ENCODE peak calls at places on chromosomes 7 and 10, in six cellular contexts. V is endothelial cell of umbilical vein, L is IMR-90, O is HepG2, R is HCT116, P is GM12878. X is an unnamed sample.
A peak's percentile ranks its signal among the peaks of the same experiment; 100 is the strongest.

GRCh38 chr10:126006906-126007305 is 110.5 kb downstream of the FANK1 start:
- DNase-seq in V (no peak), L (no peak), O (no peak), R (no peak), P (no peak), X (no peak)

GRCh38 chr10:80437227-80437626 is 16.9 kb upstream of the TSPAN14 start:
- DNase-seq in V (no peak), L (no peak), O (no peak), R (no peak), P (no peak), X (no peak)

GRCh38 chr10:72013202-72013945 is 49.2 kb downstream of the CHST3 start:
- DNase-seq in V (no peak), L (no peak), O (no peak), R (no peak), P (no peak), X (no peak)

GRCh38 chr10:43818687-43819086 is 170.0 kb upstream of the ZNF32 start:
- DNase-seq in V (no peak), L (no peak), O (no peak), R (no peak), P (no peak), X (no peak)

GRCh38 chr10:131655101-131655849 is 245.5 kb upstream of the PPP2R2D start:
- DNase-seq in V (no peak), L (no peak), O (no peak), R (no peak), P (no peak), X (no peak)

GRCh38 chr10:1626835-1627234 is 110.5 kb downstream of the ADARB2 start:
- DNase-seq in V (no peak), L (no peak), O (no peak), R (no peak), P (no peak), X (no peak)

GRCh38 chr10:90148121-90148855 is 446.9 kb downstream of the KIF20B start:
- DNase-seq in V (peak; percentile 39), L (peak; percentile 22), O (peak; percentile 3), R (peak; percentile 71), P (no peak), X (no peak)

GRCh38 chr10:20494474-20494873 is 402.6 kb downstream of the NEBL start:
- DNase-seq in V (no peak), L (no peak), O (no peak), R (no peak), P (no peak), X (no peak)

GRCh38 chr10:131726967-131727366 is 173.8 kb upstream of the PPP2R2D start:
- DNase-seq in V (no peak), L (no peak), O (no peak), R (no peak), P (no peak), X (no peak)

GRCh38 chr10:70494966-70495365 is 16.4 kb downstream of the PALD1 start:
- DNase-seq in V (no peak), L (no peak), O (no peak), R (no peak), P (no peak), X (no peak)

GRCh38 chr10:48439581-48440041 is 133.1 kb downstream of the MAPK8 start:
- DNase-seq in V (no peak), L (peak; percentile 27), O (peak; percentile 65), R (no peak), P (no peak), X (no peak)

GRCh38 chr7:50404392-50404791 is 45.8 kb downstream of the FIGNL1 start:
- DNase-seq in V (no peak), L (no peak), O (no peak), R (no peak), P (no peak), X (no peak)

GRCh38 chr10:5466451-5466996 is 32.8 kb downstream of the CALML5 start:
- DNase-seq in V (no peak), L (peak; percentile 82), O (peak; percentile 37), R (no peak), P (no peak), X (peak; percentile 71)

GRCh38 chr7:92244803-92245486 is 769 bp downstream of the KRIT1 start:
- DNase-seq in V (no peak), L (peak; percentile 7), O (no peak), R (no peak), P (no peak), X (no peak)

GRCh38 chr7:3294432-3295100 is 6.5 kb upstream of the SDK1 start:
- DNase-seq in V (no peak), L (no peak), O (no peak), R (no peak), P (no peak), X (peak; percentile 64)

GRCh38 chr10:110843031-110843430 is 28.7 kb upstream of the PDCD4 start:
- DNase-seq in V (no peak), L (no peak), O (no peak), R (no peak), P (peak; percentile 98), X (no peak)

GRCh38 chr10:103564799-103565365 is 71.4 kb downstream of the NEURL1 start:
- DNase-seq in V (no peak), L (no peak), O (peak; percentile 26), R (peak; percentile 42), P (no peak), X (peak; percentile 95)

GRCh38 chr7:21651697-21652096 is 108.9 kb downstream of the DNAH11 start:
- DNase-seq in V (no peak), L (no peak), O (no peak), R (no peak), P (no peak), X (no peak)

GRCh38 chr10:28250782-28251181 is 52.1 kb downstream of the MPP7 start:
- DNase-seq in V (peak; percentile 22), L (peak; percentile 51), O (peak; percentile 29), R (no peak), P (no peak), X (no peak)

DNA sequence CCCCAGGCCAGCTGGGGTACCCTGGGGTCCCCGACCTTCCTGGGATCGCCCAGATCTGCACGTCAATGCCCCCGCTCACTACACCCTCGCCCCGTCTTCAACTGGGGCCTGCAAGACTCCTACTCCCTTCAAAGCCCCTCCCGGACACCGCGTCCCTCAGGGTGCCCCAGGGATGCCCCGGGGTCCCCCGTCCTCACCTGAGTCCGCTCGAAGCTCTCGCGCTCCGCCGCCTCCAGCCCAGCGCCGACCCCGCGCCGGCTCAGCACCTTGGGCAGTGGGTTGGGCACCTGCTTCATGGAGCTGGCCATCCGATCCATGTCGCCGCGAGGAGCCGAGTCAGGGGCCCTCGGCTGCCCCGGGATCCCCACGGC is at the start of gene HIP1:
- DNase-seq in V (no peak), L (no peak), O (no peak), R (no peak), P (no peak), X (no peak)
- TF ChIP-seq POLR2A in V (no peak), L (no peak), O (peak; percentile 46), R (no peak), P (no peak), X (no peak)

DNA sequence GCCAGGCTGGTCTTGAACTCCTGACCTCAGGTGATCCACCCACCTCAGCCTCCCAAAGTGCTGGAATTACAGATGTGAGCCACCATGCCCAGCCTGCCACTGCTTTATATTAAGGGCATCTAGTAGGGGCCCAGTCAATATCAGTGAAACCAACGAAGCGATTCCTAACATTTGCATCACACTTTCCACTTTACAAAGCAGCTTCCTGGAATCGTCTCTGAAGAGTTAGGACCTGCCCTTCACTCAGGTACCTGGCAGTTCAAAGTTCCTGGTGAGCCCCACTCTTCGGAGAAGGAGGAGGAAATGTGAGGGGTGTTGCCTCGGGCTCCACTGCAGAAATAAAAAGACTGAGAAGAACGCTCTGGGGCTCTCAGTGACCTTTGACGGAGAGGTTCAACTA is 31.1 kb upstream of the EZH2 start:
- DNase-seq in V (no peak), L (no peak), O (no peak), R (no peak), P (no peak), X (no peak)
- H2AFZ ChIP-seq in V (no peak overlapping the region), L (no peak overlapping the region), O (no peak overlapping the region), R (no peak overlapping the region), P (no peak overlapping the region), X (no peak overlapping the region)

GRCh38 chr10:123554656-123555055 is 111.5 kb upstream of the GPR26 start:
- DNase-seq in V (no peak), L (no peak), O (no peak), R (no peak), P (no peak), X (no peak)
- TF ChIP-seq POLR2A in V (no peak), L (no peak), O (no peak), R (no peak), P (no peak), X (no peak)

GRCh38 chr10:122656308-122656705 is 43.3 kb downstream of the C10orf120 start:
- DNase-seq in V (no peak), L (no peak), O (no peak), R (no peak), P (no peak), X (no peak)
- H2AFZ ChIP-seq in V (no peak overlapping the region), L (no peak overlapping the region), O (no peak overlapping the region), R (no peak overlapping the region), P (no peak overlapping the region), X (no peak overlapping the region)

GRCh38 chr10:26621889-26622681 is 75.4 kb upstream of the PDSS1 start:
- DNase-seq in V (no peak), L (peak; percentile 0), O (no peak), R (no peak), P (no peak), X (peak; percentile 62)
- TF ChIP-seq POLR2A in V (no peak), L (no peak), O (no peak), R (no peak), P (no peak), X (no peak)

X was measured in H1.